ENCODE peak calls at places on chromosomes 12 and 14, in five cellular contexts. D is CD8-positive, alpha-beta T cell; T is CD4-positive, CD25-positive, alpha-beta regulatory T cell; C is progenitor cell of endocrine pancreas; S is neural crest cell. L is an unnamed sample.
A peak's percentile ranks its signal among the peaks of the same experiment; 100 is the strongest.

GRCh38 chr12:54082402-54082892 is 28.8 kb downstream of the HOXC4 start:
- DNase-seq in S (no peak), C (peak; percentile 45), T (peak; percentile 9), D (peak; percentile 29), L (no peak)

GRCh38 chr12:47819902-47820630 is at the start of gene HDAC7:
- DNase-seq in S (peak; percentile 47), C (peak; percentile 49), D (peak; percentile 60), T (peak; percentile 67), L (peak; percentile 84)

GRCh38 chr12:113988976-113989375 is 22.9 kb upstream of the RBM19 start:
- DNase-seq in D (no peak), T (no peak), C (no peak), S (no peak), L (no peak)

GRCh38 chr12:29971431-29971830 is 187.7 kb upstream of the TMTC1 start:
- DNase-seq in T (no peak), D (no peak), C (no peak), S (no peak), L (no peak)

GRCh38 chr12:95998611-95999300 is 2.6 kb upstream of the HAL start:
- DNase-seq in C (no peak), T (peak; percentile 16), D (peak; percentile 26), S (no peak), L (peak; percentile 58)

GRCh38 chr12:63206908-63207307 is 55.9 kb upstream of the AVPR1A start:
- DNase-seq in C (no peak), S (no peak), D (no peak), T (no peak), L (peak; percentile 1)

GRCh38 chr12:29691146-29691854 is 92.4 kb downstream of the TMTC1 start:
- DNase-seq in T (no peak), D (no peak), C (no peak), S (no peak), L (no peak)

GRCh38 chr14:82431031-82431430 is 897.4 kb upstream of the SEL1L start:
- DNase-seq in S (no peak), T (no peak), D (no peak), C (no peak), L (no peak)

GRCh38 chr12:105142259-105142658 is 34.7 kb downstream of the WASHC4 start:
- DNase-seq in C (no peak), D (no peak), T (no peak), S (no peak), L (no peak)

GRCh38 chr14:64465856-64466554 is 706 bp downstream of the AKAP5 start:
- DNase-seq in C (no peak), S (peak; percentile 22), T (no peak), D (no peak), L (peak; percentile 62)

GRCh38 chr14:22391908-22392307 is 197.1 kb downstream of the DAD1 start:
- DNase-seq in C (peak; percentile 25), S (peak; percentile 27), D (no peak), T (no peak), L (peak; percentile 48)

GRCh38 chr12:40208707-40209106 is 16.1 kb upstream of the LRRK2 start:
- DNase-seq in D (no peak), T (no peak), C (no peak), S (no peak), L (no peak)

GRCh38 chr14:56487090-56487667 is 92.4 kb upstream of the TMEM260 start:
- DNase-seq in C (no peak), D (no peak), S (no peak), T (no peak), L (no peak)

GRCh38 chr14:60931206-60931605 is 49.7 kb downstream of the TRMT5 start:
- DNase-seq in S (no peak), T (no peak), D (no peak), C (no peak), L (no peak)

L was measured in RKO.